ENCODE peak calls at places on chromosomes 2 and 18, in eight cellular contexts. S is lung, M is fibroblast of pulmonary artery, I is IMR-90, Z is foreskin fibroblast, K is heart left ventricle, C is left ventricle myocardium inferior, Y is choroid plexus epithelial cell. P is an unnamed sample.

GRCh38 chr18:23573948-23574431 is 12.3 kb downstream of the NPC1 start:
- DNase-seq in S (peak), M (peak), I (peak), Z (peak), K (no peak), C (no peak), Y (peak), P (peak)

GRCh38 chr2:185436787-185437372 is 301.7 kb upstream of the FSIP2 start:
- DNase-seq in S (no peak), M (no peak), I (no peak), Z (no peak), K (no peak), C (no peak), Y (no peak), P (peak)

GRCh38 chr2:100262043-100262442 is 60.3 kb downstream of the LONRF2 start:
- DNase-seq in S (no peak), M (no peak), I (no peak), Z (no peak), K (peak), C (peak), Y (no peak), P (no peak)

GRCh38 chr18:44945847-44946490 is 265.3 kb downstream of the SETBP1 start:
- DNase-seq in S (no peak), M (no peak), I (no peak), Z (no peak), K (no peak), C (no peak), Y (no peak), P (no peak)

GRCh38 chr18:5546660-5547059 is 2.9 kb upstream of the EPB41L3 start:
- DNase-seq in S (no peak), M (peak), I (peak), Z (peak), K (no peak), C (no peak), Y (peak), P (peak)

GRCh38 chr2:224369028-224369632 is 32.8 kb downstream of the FAM124B start:
- DNase-seq in S (no peak), M (peak), I (peak), Z (peak), K (no peak), C (no peak), Y (peak), P (peak)

GRCh38 chr18:76482267-76482666 is 12.8 kb downstream of the ZNF516 start:
- DNase-seq in S (no peak), M (no peak), I (no peak), Z (no peak), K (no peak), C (no peak), Y (no peak), P (no peak)

GRCh38 chr2:109499549-109499948 is 114.2 kb downstream of the SEPTIN10 start:
- DNase-seq in S (no peak), M (no peak), I (no peak), Z (no peak), K (peak), C (no peak), Y (no peak), P (peak)

GRCh38 chr2:103809946-103810345 is 1044.0 kb upstream of the POU3F3 start:
- DNase-seq in S (no peak), M (no peak), I (no peak), Z (no peak), K (no peak), C (no peak), Y (no peak), P (peak)

GRCh38 chr2:70498054-70498453 is 55.6 kb downstream of the TGFA start:
- DNase-seq in S (no peak), M (no peak), I (no peak), Z (no peak), K (no peak), C (no peak), Y (peak), P (peak)

GRCh38 chr2:189287982-189288494 is 108.5 kb upstream of the COL5A2 start:
- DNase-seq in S (no peak), M (peak), I (peak), Z (peak), K (no peak), C (no peak), Y (peak), P (peak)

GRCh38 chr2:216283038-216283900 is 89.0 kb downstream of the MARCHF4 start:
- DNase-seq in S (no peak), M (no peak), I (no peak), Z (no peak), K (peak), C (no peak), Y (peak), P (peak)

GRCh38 chr2:17877811-17878221 is 651 bp upstream of the KCNS3 start:
- DNase-seq in S (no peak), M (peak), I (no peak), Z (peak), K (peak), C (no peak), Y (no peak), P (peak)

GRCh38 chr2:232761301-232761907 is 15.0 kb downstream of the KCNJ13 start:
- DNase-seq in S (no peak), M (peak), I (peak), Z (peak), K (no peak), C (no peak), Y (peak), P (peak)

GRCh38 chr2:74910245-74910644 is 48.2 kb upstream of the POLE4 start:
- DNase-seq in S (no peak), M (no peak), I (peak), Z (no peak), K (no peak), C (no peak), Y (no peak), P (no peak)

GRCh38 chr2:98463551-98463971 is 18.9 kb downstream of the INPP4A start:
- DNase-seq in S (no peak), M (no peak), I (no peak), Z (no peak), K (no peak), C (no peak), Y (no peak), P (no peak)

GRCh38 chr2:88218971-88219370 is 48.8 kb downstream of the THNSL2 start:
- DNase-seq in S (no peak), M (no peak), I (no peak), Z (no peak), K (no peak), C (no peak), Y (no peak), P (no peak)

GRCh38 chr18:46722051-46722450 is 34.8 kb downstream of the ST8SIA5 start:
- DNase-seq in S (no peak), M (no peak), I (no peak), Z (no peak), K (no peak), C (no peak), Y (no peak), P (no peak)

GRCh38 chr2:36650031-36650430 is 46.5 kb upstream of the VIT start:
- DNase-seq in S (peak), M (peak), I (peak), Z (peak), K (no peak), C (no peak), Y (peak), P (peak)
- H3K4me3 ChIP-seq in S (no peak), M (no peak), I (no peak), Z (no peak), K (no peak), C (no peak), Y (no peak), P (no peak)

DNA sequence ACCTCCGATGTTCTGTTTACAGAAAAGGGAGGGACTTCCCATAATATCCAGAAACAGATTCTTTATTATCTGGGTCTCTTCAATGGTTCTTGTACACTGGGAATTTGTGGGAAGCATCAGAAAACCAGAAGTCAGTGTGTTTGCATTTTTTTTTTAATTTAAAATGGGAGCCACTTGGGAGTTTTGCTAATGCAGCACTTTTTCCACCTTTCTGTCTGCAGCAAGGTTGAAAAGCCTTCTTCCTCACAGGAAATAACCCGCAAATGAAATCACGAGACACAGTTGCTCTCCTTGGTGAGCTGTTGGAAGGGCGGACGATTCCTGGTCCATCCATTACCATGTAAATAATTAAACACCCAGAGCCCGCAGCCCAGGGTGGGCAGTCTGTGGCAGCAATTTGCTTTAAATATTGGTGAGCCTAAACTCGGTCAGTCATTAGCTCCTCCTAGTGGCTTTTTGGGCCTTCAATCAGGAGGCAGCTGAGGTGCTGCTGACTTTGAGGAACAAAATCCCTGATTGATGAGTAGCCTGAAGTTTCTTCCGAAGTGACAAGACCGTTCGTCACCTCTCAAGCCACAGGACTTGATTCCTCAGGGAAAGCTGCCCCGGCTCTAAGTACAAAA is 471.5 kb downstream of the EPHA4 start:
- DNase-seq in S (no peak), M (no peak), I (no peak), Z (peak), K (no peak), C (no peak), Y (peak), P (no peak)
- TF ChIP-seq CTCF in S (no peak), M (no peak), I (peak), Z (peak), K (peak), C (peak), Y (peak), P (peak)

DNA sequence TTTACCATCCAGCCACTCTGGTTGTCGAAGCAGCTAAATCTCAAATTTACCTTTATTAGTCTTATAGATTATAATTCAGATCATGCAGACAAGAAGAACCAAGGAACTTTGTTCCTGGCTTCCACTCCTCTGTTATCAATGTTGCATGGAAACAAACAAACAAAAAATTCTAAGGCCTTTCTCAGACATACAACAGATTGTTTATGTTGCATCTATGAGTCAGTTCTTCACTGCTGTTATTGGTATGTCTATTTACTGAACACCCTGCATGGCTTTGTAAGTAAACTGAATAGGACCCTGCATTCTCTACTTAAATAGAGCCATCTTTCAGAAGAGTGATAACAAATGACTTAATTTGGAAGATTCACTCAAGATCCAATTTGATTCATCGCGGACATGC is 1.6 kb upstream of the ANKRD44 start:
- DNase-seq in S (no peak), M (no peak), I (no peak), Z (no peak), K (no peak), C (no peak), Y (no peak), P (no peak)
- H3K4me3 ChIP-seq in S (no peak), M (no peak), I (no peak), Z (no peak), K (no peak), C (no peak), Y (no peak), P (no peak)

GRCh38 chr2:31067259-31067658 is 71.0 kb downstream of the GALNT14 start:
- DNase-seq in S (no peak), M (no peak), I (no peak), Z (peak), K (no peak), C (no peak), Y (peak), P (no peak)
- TF ChIP-seq CTCF in S (no peak), M (no peak), I (peak), Z (peak), K (no peak), C (no peak), Y (peak), P (no peak)

GRCh38 chr2:227462463-227462951 is 9.4 kb upstream of the AGFG1 start:
- DNase-seq in S (no peak), M (no peak), I (no peak), Z (no peak), K (no peak), C (no peak), Y (no peak), P (peak)

GRCh38 chr2:227464356-227464755 is 7.6 kb upstream of the AGFG1 start:
- DNase-seq in S (no peak), M (no peak), I (no peak), Z (no peak), K (no peak), C (no peak), Y (no peak), P (no peak)

GRCh38 chr2:227466887-227467285 is 5.1 kb upstream of the AGFG1 start:
- DNase-seq in S (no peak), M (no peak), I (no peak), Z (no peak), K (no peak), C (no peak), Y (no peak), P (peak)

GRCh38 chr2:227462972-227463931 is 8.7 kb upstream of the AGFG1 start:
- DNase-seq in S (no peak), M (no peak), I (no peak), Z (no peak), K (no peak), C (no peak), Y (no peak), P (no peak)

DNA sequence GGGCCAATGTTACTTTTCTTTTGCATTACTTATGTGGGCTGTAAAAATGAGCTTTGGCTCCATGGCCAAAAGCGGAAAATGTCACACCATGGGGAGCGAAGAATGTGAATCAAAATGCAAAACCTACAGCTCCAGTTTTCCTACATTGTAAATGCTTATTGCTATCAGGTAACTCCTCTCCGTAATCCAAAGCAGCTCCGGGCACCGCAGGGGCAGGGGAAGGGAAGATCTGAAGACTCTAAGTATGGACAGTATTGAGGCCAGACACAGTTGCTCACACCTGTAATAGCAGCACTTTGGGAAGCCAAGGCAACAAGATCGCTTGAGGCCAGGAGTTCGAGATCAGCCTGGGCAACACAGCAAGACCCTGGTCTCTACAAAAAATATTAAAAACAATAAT is 7.1 kb upstream of the AGFG1 start:
- DNase-seq in S (no peak), M (no peak), I (no peak), Z (no peak), K (no peak), C (no peak), Y (no peak), P (no peak)
- H3K4me3 ChIP-seq in S (no peak), M (no peak), I (no peak), Z (no peak), K (no peak), C (no peak), Y (no peak), P (no peak)

GRCh38 chr2:89763254-89763580 is 1071.7 kb downstream of the RPIA start:
- DNase-seq in S (no peak), M (no peak), I (no peak), Z (no peak), K (no peak), C (no peak), Y (no peak), P (no peak)
- TF ChIP-seq CTCF in S (no peak), M (no peak), I (no peak), Z (no peak), K (no peak), C (no peak), Y (no peak), P (no peak)

DNA sequence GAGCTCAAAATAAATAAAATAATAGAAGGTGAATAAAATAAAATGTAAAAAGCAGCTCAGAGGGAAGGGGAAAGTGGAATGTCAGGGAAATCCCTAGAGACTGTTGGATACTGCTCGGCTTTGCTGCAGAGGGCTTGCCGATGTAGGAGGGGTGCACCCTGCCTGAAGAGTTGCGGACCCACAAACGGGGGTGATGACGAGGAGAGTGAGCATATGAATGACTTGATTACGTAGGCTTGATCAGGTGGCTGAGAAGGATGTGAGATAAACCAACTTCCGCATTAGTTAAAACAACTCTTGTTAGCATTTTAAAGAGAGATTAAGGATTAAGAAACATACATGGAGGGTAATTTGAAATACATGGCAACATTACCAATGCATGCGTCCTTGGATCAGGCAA is 21.0 kb upstream of the TMEM237 start:
- DNase-seq in S (no peak), M (no peak), I (no peak), Z (no peak), K (no peak), C (no peak), Y (no peak), P (no peak)
- H3K4me3 ChIP-seq in S (no peak), M (no peak), I (no peak), Z (no peak), K (no peak), C (no peak), Y (no peak), P (no peak)

GRCh38 chr2:127512362-127512761 is 13.9 kb downstream of the IWS1 start:
- DNase-seq in S (no peak), M (no peak), I (no peak), Z (no peak), K (no peak), C (no peak), Y (no peak), P (no peak)

GRCh38 chr2:127510073-127510472 is 16.2 kb downstream of the IWS1 start:
- DNase-seq in S (no peak), M (no peak), I (no peak), Z (peak), K (no peak), C (no peak), Y (no peak), P (peak)

GRCh38 chr2:127514076-127514475 is 12.2 kb downstream of the IWS1 start:
- DNase-seq in S (no peak), M (no peak), I (no peak), Z (no peak), K (no peak), C (no peak), Y (no peak), P (no peak)

GRCh38 chr2:127511090-127511489 is 15.2 kb downstream of the IWS1 start:
- DNase-seq in S (no peak), M (no peak), I (no peak), Z (no peak), K (no peak), C (no peak), Y (no peak), P (no peak)

GRCh38 chr2:127511917-127512316 is 14.4 kb downstream of the IWS1 start:
- DNase-seq in S (no peak), M (no peak), I (no peak), Z (no peak), K (no peak), C (no peak), Y (no peak), P (no peak)
- TF ChIP-seq CTCF in S (no peak), M (no peak), I (no peak), Z (no peak), K (no peak), C (no peak), Y (no peak), P (no peak)